ENCODE peak calls at places on chromosome 7, in ten cellular contexts. Q is retinal pigment epithelial cell, S is WTC11, Y is fibroblast of lung, U is foreskin keratinocyte, J is osteocyte, V is GM10248, K is endothelial cell, B is fibroblast of mammary gland, L is astrocyte. E is an unnamed sample.

GRCh38 chr7:146397141-146397540 is 280.5 kb downstream of the CNTNAP2 start:
- DNase-seq in L (no peak), Q (no peak), V (no peak), S (no peak), Y (no peak), U (no peak), J (no peak), K (no peak), B (no peak), E (no peak)

GRCh38 chr7:140229591-140230516 is 53.1 kb upstream of the KDM7A start:
- DNase-seq in J (no peak), U (no peak), Q (no peak), B (no peak), L (no peak), K (peak), Y (no peak), V (peak), S (peak), E (no peak)

GRCh38 chr7:122867471-122867980 is 18.7 kb downstream of the CADPS2 start:
- DNase-seq in U (no peak), B (no peak), Y (no peak), J (no peak), Q (no peak), S (no peak), V (no peak), K (no peak), L (no peak), E (no peak)

GRCh38 chr7:13024323-13024722 is 336.9 kb downstream of the ARL4A start:
- DNase-seq in J (no peak), K (no peak), V (no peak), L (no peak), B (peak), S (no peak), Y (peak), Q (no peak), U (no peak), E (no peak)

GRCh38 chr7:47329320-47329926 is 252.5 kb downstream of the TNS3 start:
- DNase-seq in Y (no peak), K (peak), L (no peak), Q (no peak), B (no peak), U (no peak), S (no peak), V (no peak), J (no peak), E (no peak)

GRCh38 chr7:116809636-116810266 is 52.6 kb upstream of the CAPZA2 start:
- DNase-seq in J (no peak), L (peak), Y (peak), V (peak), K (peak), Q (peak), B (peak), U (no peak), S (no peak), E (no peak)

GRCh38 chr7:95578299-95578855 is 17.9 kb downstream of the PDK4 start:
- DNase-seq in B (no peak), S (no peak), V (no peak), K (no peak), Y (no peak), L (no peak), Q (no peak), U (no peak), J (no peak), E (no peak)

GRCh38 chr7:134480730-134481129 is 21.8 kb upstream of the AKR1B1 start:
- DNase-seq in U (no peak), K (no peak), Y (peak), S (no peak), L (peak), V (no peak), B (peak), J (no peak), Q (no peak), E (no peak)

GRCh38 chr7:3174515-3175318 is 126.3 kb upstream of the SDK1 start:
- DNase-seq in S (no peak), L (no peak), J (no peak), K (no peak), Q (no peak), B (no peak), Y (no peak), V (no peak), U (no peak), E (no peak)

GRCh38 chr7:24442170-24442777 is 131.0 kb upstream of the PALS2 start:
- DNase-seq in Y (no peak), K (no peak), J (no peak), Q (no peak), B (no peak), L (no peak), U (no peak), V (no peak), S (no peak), E (no peak)

GRCh38 chr7:150742286-150742968 is 5.2 kb downstream of the GIMAP5 start:
- DNase-seq in Y (no peak), L (no peak), J (no peak), U (no peak), Q (no peak), V (no peak), B (no peak), K (no peak), S (no peak), E (no peak)

DNA sequence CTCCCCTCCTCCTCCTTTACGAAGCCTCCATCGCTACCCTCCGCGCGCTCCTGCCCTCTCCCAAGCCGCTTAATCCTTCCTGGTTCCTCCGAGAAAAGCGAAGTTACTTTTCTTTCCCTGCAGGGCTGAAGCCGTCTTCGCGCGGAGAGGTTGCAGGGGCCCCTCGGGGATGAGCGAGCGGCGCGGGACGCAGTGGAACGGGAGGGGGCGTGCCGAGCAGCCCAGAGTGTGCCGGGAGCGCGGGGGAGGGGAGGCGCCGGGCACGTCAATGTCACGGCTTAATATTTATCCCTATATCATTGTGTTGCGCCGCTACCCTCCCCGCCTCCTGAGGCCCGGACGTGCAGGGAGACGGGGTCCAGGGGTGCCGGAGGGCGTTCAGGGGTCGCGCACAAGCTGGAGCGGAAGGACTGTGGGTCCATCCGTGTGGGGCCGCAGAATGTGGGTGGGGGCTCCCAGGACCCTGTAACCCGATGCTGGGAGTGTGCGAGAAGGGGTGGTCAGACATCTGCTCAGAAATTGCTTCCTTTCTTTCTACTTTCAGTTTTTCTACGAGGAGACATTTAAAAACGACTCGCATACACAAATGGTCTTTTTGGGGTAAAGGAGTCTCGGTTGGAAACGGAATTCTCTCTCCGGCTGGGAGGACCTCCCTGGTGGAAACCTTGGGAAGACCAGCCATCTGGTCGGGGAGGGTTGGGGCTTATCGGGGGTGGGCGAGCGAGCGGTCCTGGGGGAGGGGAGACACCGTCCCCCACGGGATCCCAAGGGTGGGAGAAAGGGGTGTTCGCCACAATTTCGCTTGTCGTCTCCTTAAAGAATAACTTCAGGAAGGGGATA is 2.4 kb downstream of the CDK6 start:
- DNase-seq in S (peak), Y (peak), L (peak), K (peak), V (peak), B (peak), Q (no peak), J (peak), U (peak), E (peak)
- TF ChIP-seq CTCF in S (no peak), Y (peak), L (no peak), K (no peak), V (peak), B (no peak), Q (peak), J (no peak), U (peak), E (no peak)

GRCh38 chr7:76356823-76357222 is 2.0 kb downstream of the YWHAG start:
- DNase-seq in V (no peak), B (peak), K (no peak), U (no peak), J (no peak), S (no peak), Y (no peak), Q (no peak), L (no peak), E (no peak)
- TF ChIP-seq CTCF in V (no peak), B (no peak), K (no peak), U (peak), J (no peak), S (no peak), Y (no peak), Q (peak), L (no peak), E (peak)

DNA sequence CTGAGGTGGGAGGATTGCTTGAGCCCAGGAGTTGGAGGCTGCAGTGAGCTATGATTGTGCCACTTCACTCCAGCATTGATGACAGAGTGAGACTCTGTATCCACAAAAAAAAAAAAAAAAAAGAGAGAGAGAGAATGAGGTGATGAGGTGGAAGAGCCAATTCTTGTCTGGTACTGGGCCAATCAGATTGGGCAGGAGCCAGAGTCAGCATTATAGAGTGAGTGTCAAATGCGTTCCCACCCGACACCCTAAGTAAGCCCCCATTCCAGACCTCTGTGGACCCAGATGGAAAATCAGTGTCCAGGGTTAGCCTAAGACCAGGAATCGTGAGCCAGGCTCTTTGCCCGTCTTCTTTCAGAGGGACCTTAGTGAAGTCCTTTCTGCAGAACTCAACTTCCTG is 83.9 kb downstream of the WIPF3 start:
- DNase-seq in Q (no peak), S (no peak), U (no peak), V (no peak), Y (no peak), K (no peak), B (no peak), J (no peak), L (no peak), E (no peak)
- TF ChIP-seq CTCF in Q (no peak), S (no peak), U (no peak), V (no peak), Y (no peak), K (no peak), B (no peak), J (no peak), L (no peak), E (no peak)

GRCh38 chr7:148630078-148630477 is 39.5 kb downstream of the C7orf33 start:
- DNase-seq in V (no peak), Y (no peak), B (no peak), K (no peak), L (no peak), J (no peak), U (no peak), Q (no peak), S (no peak), E (no peak)
- TF ChIP-seq CTCF in V (no peak), Y (no peak), B (no peak), K (no peak), L (no peak), J (no peak), U (no peak), Q (no peak), S (no peak), E (no peak)

DNA sequence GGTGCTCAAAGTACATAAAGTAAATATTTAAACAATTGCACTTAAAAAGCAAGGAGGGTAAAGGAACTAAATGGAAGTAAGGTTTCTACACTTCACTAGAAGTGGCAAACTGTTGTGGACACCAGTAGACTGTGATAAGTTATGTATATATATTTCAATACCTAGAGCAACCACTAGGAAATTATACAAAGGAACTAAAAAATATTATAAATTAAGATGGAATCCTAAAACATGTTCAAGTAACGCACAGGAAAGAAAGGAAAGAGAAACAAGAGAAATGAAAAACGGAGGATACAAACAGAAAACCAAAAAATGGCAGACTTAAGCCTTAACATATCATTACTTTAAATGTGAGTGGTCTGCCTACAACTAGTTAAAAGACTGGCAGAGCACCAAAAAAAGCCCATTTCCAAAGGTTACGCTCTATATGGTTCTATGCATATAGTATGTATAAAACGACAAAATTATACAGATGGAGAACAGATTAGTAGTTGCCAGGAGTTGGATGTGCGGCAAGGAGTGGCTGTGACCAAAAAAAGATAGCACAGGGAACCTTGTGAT is 19.0 kb downstream of the VPS41 start:
- DNase-seq in K (no peak), Y (no peak), V (no peak), B (no peak), U (no peak), S (no peak), J (no peak), L (no peak), Q (no peak), E (no peak)
- TF ChIP-seq CTCF in K (peak), Y (no peak), V (no peak), B (no peak), U (peak), S (no peak), J (peak), L (no peak), Q (peak), E (peak)